ENCODE peak calls at places on chromosomes 11 and 22, in eight cellular contexts. One of them, this sample, is unnamed.

GRCh38 chr11:3126207-3126865 is 38.8 kb downstream of the OSBPL5 start:
- DNase-seq in CD4-positive, alpha-beta T cell: no peak
- DNase-seq in stimulated activated CD8-positive, alpha-beta memory T cell treated with anti-CD3 and anti-CD28 coated beads, Interleukin-2, amount 100 ng/mL, for 48 hours: no peak
- DNase-seq in AG09309: no peak
- DNase-seq in AG10803: no peak
- DNase-seq in stimulated activated CD4-positive, alpha-beta T cell treated with anti-CD3 and anti-CD28 coated beads, Interleukin-2, amount 100 ng/mL, for 48 hours: no peak
- DNase-seq in RWPE2: peak; percentile 73
- DNase-seq in cerebellum: no peak
- DNase-seq in this sample: no peak

GRCh38 chr11:70490723-70491558 is 92.6 kb downstream of the CTTN start:
- DNase-seq in RWPE2: peak; percentile 11
- DNase-seq in stimulated activated CD8-positive, alpha-beta memory T cell treated with anti-CD3 and anti-CD28 coated beads, Interleukin-2, amount 100 ng/mL, for 48 hours: no peak
- DNase-seq in stimulated activated CD4-positive, alpha-beta T cell treated with anti-CD3 and anti-CD28 coated beads, Interleukin-2, amount 100 ng/mL, for 48 hours: no peak
- DNase-seq in cerebellum: no peak
- DNase-seq in AG09309: no peak
- DNase-seq in AG10803: no peak
- DNase-seq in CD4-positive, alpha-beta T cell: no peak
- DNase-seq in this sample: peak; percentile 1

GRCh38 chr11:119335655-119336543 is 1.6 kb downstream of the RNF26 start:
- DNase-seq in stimulated activated CD4-positive, alpha-beta T cell treated with anti-CD3 and anti-CD28 coated beads, Interleukin-2, amount 100 ng/mL, for 48 hours: no peak
- DNase-seq in stimulated activated CD8-positive, alpha-beta memory T cell treated with anti-CD3 and anti-CD28 coated beads, Interleukin-2, amount 100 ng/mL, for 48 hours: no peak
- DNase-seq in RWPE2: no peak
- DNase-seq in AG10803: no peak
- DNase-seq in AG09309: no peak
- DNase-seq in cerebellum: no peak
- DNase-seq in CD4-positive, alpha-beta T cell: no peak
- DNase-seq in this sample: no peak

GRCh38 chr22:49692499-49693225 is 135.0 kb downstream of the BRD1 start:
- DNase-seq in AG10803: no peak
- DNase-seq in cerebellum: no peak
- DNase-seq in AG09309: no peak
- DNase-seq in stimulated activated CD8-positive, alpha-beta memory T cell treated with anti-CD3 and anti-CD28 coated beads, Interleukin-2, amount 100 ng/mL, for 48 hours: no peak
- DNase-seq in CD4-positive, alpha-beta T cell: no peak
- DNase-seq in RWPE2: no peak
- DNase-seq in stimulated activated CD4-positive, alpha-beta T cell treated with anti-CD3 and anti-CD28 coated beads, Interleukin-2, amount 100 ng/mL, for 48 hours: no peak
- DNase-seq in this sample: no peak

GRCh38 chr11:3224730-3225098 is 6.1 kb upstream of the MRGPRG start:
- DNase-seq in CD4-positive, alpha-beta T cell: no peak
- DNase-seq in AG09309: no peak
- DNase-seq in cerebellum: no peak
- DNase-seq in RWPE2: no peak
- DNase-seq in AG10803: no peak
- DNase-seq in stimulated activated CD4-positive, alpha-beta T cell treated with anti-CD3 and anti-CD28 coated beads, Interleukin-2, amount 100 ng/mL, for 48 hours: no peak
- DNase-seq in stimulated activated CD8-positive, alpha-beta memory T cell treated with anti-CD3 and anti-CD28 coated beads, Interleukin-2, amount 100 ng/mL, for 48 hours: no peak
- DNase-seq in this sample: no peak

GRCh38 chr11:113345978-113346377 is 31.6 kb downstream of the TTC12 start:
- DNase-seq in CD4-positive, alpha-beta T cell: no peak
- DNase-seq in RWPE2: peak; percentile 81
- DNase-seq in AG10803: no peak
- DNase-seq in stimulated activated CD8-positive, alpha-beta memory T cell treated with anti-CD3 and anti-CD28 coated beads, Interleukin-2, amount 100 ng/mL, for 48 hours: no peak
- DNase-seq in AG09309: no peak
- DNase-seq in cerebellum: no peak
- DNase-seq in stimulated activated CD4-positive, alpha-beta T cell treated with anti-CD3 and anti-CD28 coated beads, Interleukin-2, amount 100 ng/mL, for 48 hours: no peak
- DNase-seq in this sample: no peak

GRCh38 chr11:20156280-20156875 is 3.9 kb downstream of the DBX1 start:
- DNase-seq in AG10803: no peak
- DNase-seq in RWPE2: no peak
- DNase-seq in stimulated activated CD8-positive, alpha-beta memory T cell treated with anti-CD3 and anti-CD28 coated beads, Interleukin-2, amount 100 ng/mL, for 48 hours: no peak
- DNase-seq in stimulated activated CD4-positive, alpha-beta T cell treated with anti-CD3 and anti-CD28 coated beads, Interleukin-2, amount 100 ng/mL, for 48 hours: no peak
- DNase-seq in cerebellum: no peak
- DNase-seq in AG09309: no peak
- DNase-seq in CD4-positive, alpha-beta T cell: peak; percentile 31
- DNase-seq in this sample: peak; percentile 35

GRCh38 chr11:78192223-78192719 is 3.6 kb downstream of the USP35 start:
- DNase-seq in CD4-positive, alpha-beta T cell: no peak
- DNase-seq in stimulated activated CD4-positive, alpha-beta T cell treated with anti-CD3 and anti-CD28 coated beads, Interleukin-2, amount 100 ng/mL, for 48 hours: no peak
- DNase-seq in stimulated activated CD8-positive, alpha-beta memory T cell treated with anti-CD3 and anti-CD28 coated beads, Interleukin-2, amount 100 ng/mL, for 48 hours: no peak
- DNase-seq in AG09309: no peak
- DNase-seq in AG10803: no peak
- DNase-seq in RWPE2: peak; percentile 20
- DNase-seq in cerebellum: no peak
- DNase-seq in this sample: no peak

GRCh38 chr22:17980013-17980510 is 44.3 kb downstream of the MICAL3 start:
- DNase-seq in cerebellum: no peak
- DNase-seq in RWPE2: no peak
- DNase-seq in stimulated activated CD8-positive, alpha-beta memory T cell treated with anti-CD3 and anti-CD28 coated beads, Interleukin-2, amount 100 ng/mL, for 48 hours: no peak
- DNase-seq in stimulated activated CD4-positive, alpha-beta T cell treated with anti-CD3 and anti-CD28 coated beads, Interleukin-2, amount 100 ng/mL, for 48 hours: no peak
- DNase-seq in AG09309: no peak
- DNase-seq in CD4-positive, alpha-beta T cell: no peak
- DNase-seq in AG10803: no peak
- DNase-seq in this sample: no peak

GRCh38 chr11:8092587-8093424 is 11.8 kb downstream of the TUB start:
- DNase-seq in RWPE2: peak; percentile 63
- DNase-seq in stimulated activated CD4-positive, alpha-beta T cell treated with anti-CD3 and anti-CD28 coated beads, Interleukin-2, amount 100 ng/mL, for 48 hours: peak; percentile 45
- DNase-seq in AG10803: peak; percentile 70
- DNase-seq in stimulated activated CD8-positive, alpha-beta memory T cell treated with anti-CD3 and anti-CD28 coated beads, Interleukin-2, amount 100 ng/mL, for 48 hours: peak; percentile 30
- DNase-seq in AG09309: no peak
- DNase-seq in cerebellum: peak; percentile 62
- DNase-seq in CD4-positive, alpha-beta T cell: no peak
- DNase-seq in this sample: no peak

GRCh38 chr11:48044577-48044976 is 64.2 kb downstream of the PTPRJ start:
- DNase-seq in CD4-positive, alpha-beta T cell: no peak
- DNase-seq in RWPE2: no peak
- DNase-seq in AG09309: no peak
- DNase-seq in stimulated activated CD8-positive, alpha-beta memory T cell treated with anti-CD3 and anti-CD28 coated beads, Interleukin-2, amount 100 ng/mL, for 48 hours: no peak
- DNase-seq in stimulated activated CD4-positive, alpha-beta T cell treated with anti-CD3 and anti-CD28 coated beads, Interleukin-2, amount 100 ng/mL, for 48 hours: no peak
- DNase-seq in cerebellum: no peak
- DNase-seq in AG10803: no peak
- DNase-seq in this sample: no peak

GRCh38 chr11:43748095-43748494 is 67.6 kb downstream of the HSD17B12 start:
- DNase-seq in AG10803: no peak
- DNase-seq in stimulated activated CD4-positive, alpha-beta T cell treated with anti-CD3 and anti-CD28 coated beads, Interleukin-2, amount 100 ng/mL, for 48 hours: no peak
- DNase-seq in stimulated activated CD8-positive, alpha-beta memory T cell treated with anti-CD3 and anti-CD28 coated beads, Interleukin-2, amount 100 ng/mL, for 48 hours: no peak
- DNase-seq in CD4-positive, alpha-beta T cell: no peak
- DNase-seq in cerebellum: no peak
- DNase-seq in RWPE2: no peak
- DNase-seq in AG09309: no peak
- DNase-seq in this sample: no peak

GRCh38 chr11:10670099-10670498 is 23.5 kb downstream of the IRAG1 start:
- DNase-seq in stimulated activated CD4-positive, alpha-beta T cell treated with anti-CD3 and anti-CD28 coated beads, Interleukin-2, amount 100 ng/mL, for 48 hours: no peak
- DNase-seq in stimulated activated CD8-positive, alpha-beta memory T cell treated with anti-CD3 and anti-CD28 coated beads, Interleukin-2, amount 100 ng/mL, for 48 hours: no peak
- DNase-seq in AG10803: no peak
- DNase-seq in AG09309: no peak
- DNase-seq in cerebellum: no peak
- DNase-seq in RWPE2: no peak
- DNase-seq in CD4-positive, alpha-beta T cell: no peak
- DNase-seq in this sample: no peak

GRCh38 chr11:128956401-128957203 is 13.9 kb upstream of the TP53AIP1 start:
- DNase-seq in RWPE2: no peak
- DNase-seq in stimulated activated CD8-positive, alpha-beta memory T cell treated with anti-CD3 and anti-CD28 coated beads, Interleukin-2, amount 100 ng/mL, for 48 hours: no peak
- DNase-seq in stimulated activated CD4-positive, alpha-beta T cell treated with anti-CD3 and anti-CD28 coated beads, Interleukin-2, amount 100 ng/mL, for 48 hours: peak; percentile 10
- DNase-seq in AG09309: peak; percentile 24
- DNase-seq in AG10803: peak; percentile 72
- DNase-seq in cerebellum: peak; percentile 72
- DNase-seq in CD4-positive, alpha-beta T cell: no peak
- DNase-seq in this sample: no peak